ENCODE peak calls at places on chromosomes 16 and 17, in ten cellular contexts. One of them, this sample, is unnamed.
A peak's percentile ranks its signal among the peaks of the same experiment; 100 is the strongest.

GRCh38 chr17:14123579-14124278 is 54.4 kb downstream of the COX10 start:
- DNase-seq in body of pancreas: no peak
- DNase-seq in glutamatergic neuron: no peak
- DNase-seq in stimulated activated naive CD4-positive, alpha-beta T cell: no peak
- DNase-seq in GM12878: peak; percentile 15
- DNase-seq in SK-N-SH: no peak
- DNase-seq in GM12892: no peak
- DNase-seq in central memory CD8-positive, alpha-beta T cell: no peak
- DNase-seq in tibial nerve: no peak
- DNase-seq in NCI-H69: no peak
- DNase-seq in this sample: no peak

GRCh38 chr16:3797473-3797872 is 80.1 kb upstream of the TRAP1 start:
- DNase-seq in body of pancreas: no peak
- DNase-seq in glutamatergic neuron: no peak
- DNase-seq in stimulated activated naive CD4-positive, alpha-beta T cell: no peak
- DNase-seq in GM12878: no peak
- DNase-seq in SK-N-SH: no peak
- DNase-seq in GM12892: no peak
- DNase-seq in central memory CD8-positive, alpha-beta T cell: no peak
- DNase-seq in tibial nerve: no peak
- DNase-seq in NCI-H69: no peak
- DNase-seq in this sample: no peak

GRCh38 chr16:19429271-19429670 is 11.6 kb downstream of the TMC5 start:
- DNase-seq in body of pancreas: peak; percentile 41
- DNase-seq in glutamatergic neuron: no peak
- DNase-seq in stimulated activated naive CD4-positive, alpha-beta T cell: no peak
- DNase-seq in GM12878: no peak
- DNase-seq in SK-N-SH: no peak
- DNase-seq in GM12892: no peak
- DNase-seq in central memory CD8-positive, alpha-beta T cell: no peak
- DNase-seq in tibial nerve: no peak
- DNase-seq in NCI-H69: peak; percentile 63
- DNase-seq in this sample: no peak

GRCh38 chr17:83200231-83200699 is 120.9 kb downstream of the METRNL start:
- DNase-seq in body of pancreas: peak; percentile 31
- DNase-seq in glutamatergic neuron: peak; percentile 14
- DNase-seq in stimulated activated naive CD4-positive, alpha-beta T cell: no peak
- DNase-seq in GM12878: no peak
- DNase-seq in SK-N-SH: no peak
- DNase-seq in GM12892: no peak
- DNase-seq in central memory CD8-positive, alpha-beta T cell: peak; percentile 80
- DNase-seq in tibial nerve: peak; percentile 64
- DNase-seq in NCI-H69: no peak
- DNase-seq in this sample: no peak

GRCh38 chr16:9123871-9124270 is 32.4 kb downstream of the HAPSTR1 start:
- DNase-seq in body of pancreas: peak; percentile 63
- DNase-seq in glutamatergic neuron: no peak
- DNase-seq in stimulated activated naive CD4-positive, alpha-beta T cell: no peak
- DNase-seq in GM12878: no peak
- DNase-seq in SK-N-SH: no peak
- DNase-seq in GM12892: no peak
- DNase-seq in central memory CD8-positive, alpha-beta T cell: no peak
- DNase-seq in tibial nerve: no peak
- DNase-seq in NCI-H69: peak; percentile 76
- DNase-seq in this sample: peak; percentile 70

GRCh38 chr16:52496051-52496876 is 50.7 kb downstream of the TOX3 start:
- DNase-seq in body of pancreas: no peak
- DNase-seq in glutamatergic neuron: no peak
- DNase-seq in stimulated activated naive CD4-positive, alpha-beta T cell: no peak
- DNase-seq in GM12878: no peak
- DNase-seq in SK-N-SH: no peak
- DNase-seq in GM12892: no peak
- DNase-seq in central memory CD8-positive, alpha-beta T cell: no peak
- DNase-seq in tibial nerve: no peak
- DNase-seq in NCI-H69: peak; percentile 71
- DNase-seq in this sample: no peak

GRCh38 chr16:11090947-11091785 is 146.8 kb downstream of the CLEC16A start:
- DNase-seq in body of pancreas: no peak
- DNase-seq in glutamatergic neuron: no peak
- DNase-seq in stimulated activated naive CD4-positive, alpha-beta T cell: no peak
- DNase-seq in GM12878: no peak
- DNase-seq in SK-N-SH: no peak
- DNase-seq in GM12892: no peak
- DNase-seq in central memory CD8-positive, alpha-beta T cell: no peak
- DNase-seq in tibial nerve: no peak
- DNase-seq in NCI-H69: no peak
- DNase-seq in this sample: peak; percentile 28

GRCh38 chr17:4947411-4948165 is 742 bp downstream of the PFN1 start:
- DNase-seq in body of pancreas: peak; percentile 54
- DNase-seq in glutamatergic neuron: peak; percentile 71
- DNase-seq in stimulated activated naive CD4-positive, alpha-beta T cell: peak; percentile 49
- DNase-seq in GM12878: no peak
- DNase-seq in SK-N-SH: peak; percentile 81
- DNase-seq in GM12892: no peak
- DNase-seq in central memory CD8-positive, alpha-beta T cell: peak; percentile 43
- DNase-seq in tibial nerve: no peak
- DNase-seq in NCI-H69: peak; percentile 61
- DNase-seq in this sample: peak; percentile 33

GRCh38 chr16:89001117-89002027 is 24.4 kb upstream of the CBFA2T3 start:
- DNase-seq in body of pancreas: no peak
- DNase-seq in glutamatergic neuron: no peak
- DNase-seq in stimulated activated naive CD4-positive, alpha-beta T cell: no peak
- DNase-seq in GM12878: no peak
- DNase-seq in SK-N-SH: no peak
- DNase-seq in GM12892: no peak
- DNase-seq in central memory CD8-positive, alpha-beta T cell: no peak
- DNase-seq in tibial nerve: no peak
- DNase-seq in NCI-H69: no peak
- DNase-seq in this sample: no peak

GRCh38 chr16:278863-279366 is 1.5 kb upstream of the ARHGDIG start:
- DNase-seq in body of pancreas: peak; percentile 78
- DNase-seq in glutamatergic neuron: no peak
- DNase-seq in stimulated activated naive CD4-positive, alpha-beta T cell: no peak
- DNase-seq in GM12878: peak; percentile 8
- DNase-seq in SK-N-SH: no peak
- DNase-seq in GM12892: peak; percentile 54
- DNase-seq in central memory CD8-positive, alpha-beta T cell: peak; percentile 25
- DNase-seq in tibial nerve: no peak
- DNase-seq in NCI-H69: peak; percentile 88
- DNase-seq in this sample: peak; percentile 61

GRCh38 chr17:71267668-71268067 is 853.2 kb upstream of the SOX9 start:
- DNase-seq in body of pancreas: no peak
- DNase-seq in glutamatergic neuron: no peak
- DNase-seq in stimulated activated naive CD4-positive, alpha-beta T cell: no peak
- DNase-seq in GM12878: no peak
- DNase-seq in SK-N-SH: no peak
- DNase-seq in GM12892: no peak
- DNase-seq in central memory CD8-positive, alpha-beta T cell: no peak
- DNase-seq in tibial nerve: no peak
- DNase-seq in NCI-H69: no peak
- DNase-seq in this sample: no peak

GRCh38 chr16:1767116-1767994 is 4.0 kb downstream of the NME3 start:
- DNase-seq in body of pancreas: no peak
- DNase-seq in glutamatergic neuron: no peak
- DNase-seq in stimulated activated naive CD4-positive, alpha-beta T cell: no peak
- DNase-seq in GM12878: no peak
- DNase-seq in SK-N-SH: no peak
- DNase-seq in GM12892: no peak
- DNase-seq in central memory CD8-positive, alpha-beta T cell: no peak
- DNase-seq in tibial nerve: no peak
- DNase-seq in NCI-H69: no peak
- DNase-seq in this sample: no peak

GRCh38 chr16:70529051-70529777 is 5.6 kb downstream of the SF3B3 start:
- DNase-seq in body of pancreas: no peak
- DNase-seq in glutamatergic neuron: no peak
- DNase-seq in stimulated activated naive CD4-positive, alpha-beta T cell: no peak
- DNase-seq in GM12878: no peak
- DNase-seq in SK-N-SH: peak; percentile 46
- DNase-seq in GM12892: no peak
- DNase-seq in central memory CD8-positive, alpha-beta T cell: no peak
- DNase-seq in tibial nerve: peak; percentile 12
- DNase-seq in NCI-H69: peak; percentile 18
- DNase-seq in this sample: peak; percentile 48

GRCh38 chr16:64846966-64847365 is 274.9 kb downstream of the CDH11 start:
- DNase-seq in body of pancreas: no peak
- DNase-seq in glutamatergic neuron: no peak
- DNase-seq in stimulated activated naive CD4-positive, alpha-beta T cell: no peak
- DNase-seq in GM12878: no peak
- DNase-seq in SK-N-SH: no peak
- DNase-seq in GM12892: no peak
- DNase-seq in central memory CD8-positive, alpha-beta T cell: no peak
- DNase-seq in tibial nerve: no peak
- DNase-seq in NCI-H69: no peak
- DNase-seq in this sample: no peak

GRCh38 chr17:10186771-10187425 is 11.5 kb downstream of the GAS7 start:
- DNase-seq in body of pancreas: no peak
- DNase-seq in glutamatergic neuron: no peak
- DNase-seq in stimulated activated naive CD4-positive, alpha-beta T cell: no peak
- DNase-seq in GM12878: no peak
- DNase-seq in SK-N-SH: no peak
- DNase-seq in GM12892: no peak
- DNase-seq in central memory CD8-positive, alpha-beta T cell: no peak
- DNase-seq in tibial nerve: no peak
- DNase-seq in NCI-H69: no peak
- DNase-seq in this sample: no peak